ENCODE peak calls at places on chromosomes 13 and 19, in seven cellular contexts. P, I, Y, L, C, A and J are unnamed samples.

GRCh38 chr13:32175307-32175706 is 139.9 kb downstream of the ZAR1L start:
- DNase-seq in A (no peak), Y (no peak), P (no peak), I (no peak), L (no peak), C (no peak), J (no peak)

GRCh38 chr13:111114362-111115050 is 604 bp upstream of the ARHGEF7 start:
- DNase-seq in L (no peak), A (peak; percentile 79), P (peak; percentile 43), Y (peak; percentile 43), C (no peak), I (peak; percentile 55), J (peak; percentile 39)

GRCh38 chr19:33220115-33220514 is 5.5 kb downstream of the SLC7A10 start:
- DNase-seq in Y (no peak), P (no peak), C (no peak), I (no peak), L (no peak), A (no peak), J (no peak)

GRCh38 chr19:40592170-40592569 is 9.0 kb upstream of the LTBP4 start:
- DNase-seq in L (no peak), P (peak; percentile 78), C (peak; percentile 56), Y (no peak), A (no peak), I (no peak), J (no peak)

GRCh38 chr19:10419646-10420443 is 493 bp upstream of the PDE4A start:
- DNase-seq in L (no peak), P (peak; percentile 82), Y (no peak), A (no peak), I (no peak), C (no peak), J (no peak)

GRCh38 chr13:89490661-89491060 is 1819.5 kb downstream of the SLITRK5 start:
- DNase-seq in P (peak; percentile 62), I (no peak), A (no peak), C (no peak), L (no peak), Y (no peak), J (no peak)

GRCh38 chr13:113023217-113023597 is 54.2 kb downstream of the MCF2L start:
- DNase-seq in I (no peak), A (no peak), C (peak; percentile 81), Y (no peak), L (no peak), P (peak; percentile 21), J (no peak)

GRCh38 chr13:114099191-114099590 is 33.2 kb downstream of the RASA3 start:
- DNase-seq in I (peak; percentile 72), A (peak; percentile 81), Y (peak; percentile 64), P (peak; percentile 94), L (no peak), C (peak; percentile 64), J (peak; percentile 56)

GRCh38 chr13:41418751-41419150 is 38.6 kb upstream of the RGCC start:
- DNase-seq in L (no peak), Y (no peak), C (no peak), I (no peak), A (no peak), P (no peak), J (no peak)

GRCh38 chr19:17475541-17476115 is 5.3 kb downstream of the SLC27A1 start:
- DNase-seq in Y (no peak), I (no peak), C (peak; percentile 65), P (peak; percentile 75), A (peak; percentile 69), L (no peak), J (peak; percentile 69)

GRCh38 chr19:33302974-33303790 is 848 bp upstream of the CEBPA start:
- DNase-seq in Y (peak; percentile 51), I (peak; percentile 50), P (peak; percentile 57), A (peak; percentile 73), L (no peak), C (no peak), J (peak; percentile 72)

GRCh38 chr13:23609414-23610186 is 39.4 kb downstream of the TNFRSF19 start:
- DNase-seq in I (peak; percentile 57), Y (peak; percentile 51), L (no peak), C (no peak), P (peak; percentile 77), A (no peak), J (no peak)

GRCh38 chr13:40963927-40964326 is 55.2 kb downstream of the ELF1 start:
- DNase-seq in P (peak; percentile 62), C (peak; percentile 69), I (no peak), Y (no peak), L (no peak), A (no peak), J (no peak)

GRCh38 chr13:22789916-22790315 is 390.9 kb upstream of the SGCG start:
- DNase-seq in A (no peak), L (no peak), C (no peak), Y (no peak), I (no peak), P (no peak), J (no peak)

GRCh38 chr13:44575741-44576395 is at the start of gene TSC22D1:
- DNase-seq in I (peak; percentile 38), P (peak; percentile 66), Y (peak; percentile 52), L (peak; percentile 56), A (peak; percentile 72), C (no peak), J (peak; percentile 48)

GRCh38 chr19:18340237-18340989 is at the start of gene PGPEP1:
- DNase-seq in C (peak; percentile 46), L (peak; percentile 73), I (peak; percentile 52), A (peak; percentile 89), Y (peak; percentile 67), P (peak; percentile 55), J (peak; percentile 79)

GRCh38 chr13:51605698-51606097 is 21.4 kb downstream of the WDFY2 start:
- DNase-seq in C (no peak), Y (no peak), P (no peak), L (no peak), I (no peak), A (no peak), J (no peak)

GRCh38 chr13:94544922-94545321 is 51.0 kb downstream of the TGDS start:
- DNase-seq in Y (no peak), C (no peak), P (no peak), A (no peak), I (no peak), L (no peak), J (no peak)

DNA sequence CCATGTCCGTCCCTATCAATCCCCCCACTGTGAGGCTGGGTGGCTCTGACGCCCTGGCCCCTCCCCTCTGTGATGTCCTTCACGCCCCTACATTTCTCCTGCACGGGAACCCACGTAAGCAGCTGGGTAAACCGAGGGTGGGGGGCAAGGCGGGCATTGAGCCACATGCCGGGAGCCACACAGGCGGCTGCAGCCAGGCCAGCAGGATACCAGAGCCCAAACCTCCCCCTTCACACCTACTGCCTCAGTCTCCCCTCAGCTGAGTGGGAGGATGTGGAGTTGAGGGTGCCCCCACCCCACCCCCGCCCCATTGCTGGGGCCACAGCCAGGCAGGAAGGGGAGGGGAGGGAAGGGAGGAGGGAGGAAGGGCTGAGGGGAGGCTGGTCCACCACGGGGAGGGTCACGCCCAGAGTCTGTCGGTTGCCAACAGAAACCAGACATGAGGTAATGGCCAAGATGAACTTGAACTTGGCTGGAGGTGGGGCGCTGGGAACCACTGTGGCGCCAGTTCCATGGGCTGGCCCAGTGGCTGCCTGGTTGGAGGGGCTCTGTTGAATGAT is 20.9 kb downstream of the SMIM24 start:
- DNase-seq in A (peak; percentile 86), Y (peak; percentile 95), L (peak; percentile 24), C (no peak), I (peak; percentile 95), P (peak; percentile 97), J (peak; percentile 90)
- H3K4me3 ChIP-seq in A (peak overlapping the region; percentile 25), Y (no peak overlapping the region), L (no peak overlapping the region), C (no peak overlapping the region), I (no peak overlapping the region), P (no peak overlapping the region), J (no peak overlapping the region)

DNA sequence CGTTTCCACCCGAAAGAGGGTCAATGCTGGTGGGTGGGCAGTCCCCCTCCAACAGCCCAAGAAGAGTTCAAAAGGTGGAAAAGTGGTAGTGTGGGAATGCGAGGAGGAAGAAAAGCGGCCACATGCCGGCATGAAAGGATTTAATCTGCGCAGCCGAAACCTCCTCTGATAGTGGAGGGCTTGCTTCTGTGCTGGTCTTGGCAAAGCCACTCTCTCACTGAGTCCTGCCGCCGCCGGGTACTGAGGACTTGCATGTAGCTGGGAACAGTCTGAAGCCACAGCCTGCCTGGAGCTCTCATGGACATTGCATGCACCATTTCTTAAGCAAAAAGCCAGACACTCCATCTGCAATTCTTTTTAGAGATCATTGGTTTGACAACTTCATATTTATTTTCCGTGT is 136.2 kb upstream of the ZNF536 start:
- DNase-seq in Y (no peak), A (no peak), P (no peak), C (no peak), I (no peak), L (no peak), J (no peak)
- H3K27me3 ChIP-seq in Y (no peaks in the 10 kb centered on the region), A (peaks cover 11% of the 10 kb centered on the region), P (no peaks in the 10 kb centered on the region), C (peaks cover 72% of the 10 kb centered on the region), I (no peaks in the 10 kb centered on the region), L (no peaks in the 10 kb centered on the region), J (no peaks in the 10 kb centered on the region)

GRCh38 chr19:15115762-15116615 is 8.8 kb downstream of the SYDE1 start:
- DNase-seq in L (no peak), I (no peak), C (no peak), A (no peak), Y (no peak), P (no peak), J (no peak)

GRCh38 chr19:15113245-15114152 is 6.3 kb downstream of the SYDE1 start:
- DNase-seq in I (no peak), A (peak; percentile 68), L (no peak), P (no peak), C (no peak), Y (no peak), J (no peak)

GRCh38 chr19:15112385-15112784 is 5.2 kb downstream of the SYDE1 start:
- DNase-seq in C (peak; percentile 66), Y (no peak), L (no peak), I (no peak), P (no peak), A (no peak), J (no peak)

GRCh38 chr19:15115080-15115479 is 7.9 kb downstream of the SYDE1 start:
- DNase-seq in C (no peak), Y (peak; percentile 73), I (peak; percentile 67), L (peak; percentile 23), P (peak; percentile 47), A (peak; percentile 90), J (peak; percentile 39)

DNA sequence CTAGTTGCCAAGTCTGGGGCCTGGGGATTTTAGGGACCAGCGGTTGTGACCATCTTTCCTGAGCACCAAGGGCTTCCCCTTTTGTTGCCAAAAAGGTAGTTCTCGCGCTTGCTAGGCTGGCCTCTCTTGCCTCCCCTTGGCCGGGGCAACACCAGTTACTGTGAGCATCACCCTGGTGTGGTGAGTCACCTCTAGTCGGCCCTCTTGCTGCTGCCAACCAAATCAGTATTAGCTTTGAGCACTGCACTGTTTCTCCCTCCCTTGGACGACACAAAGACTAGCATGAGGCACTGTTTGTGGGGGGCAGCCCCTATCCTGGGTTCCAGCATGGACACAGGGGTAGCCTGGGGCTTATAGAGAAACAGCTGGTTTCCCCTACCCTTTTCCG is 6.9 kb downstream of the SYDE1 start:
- DNase-seq in P (peak; percentile 67), Y (peak; percentile 60), A (no peak), C (no peak), I (no peak), L (no peak), J (no peak)
- H3K4me3 ChIP-seq in P (no peak overlapping the region), Y (no peak overlapping the region), A (no peak overlapping the region), C (no peak overlapping the region), I (no peak overlapping the region), L (no peak overlapping the region), J (no peak overlapping the region)

DNA sequence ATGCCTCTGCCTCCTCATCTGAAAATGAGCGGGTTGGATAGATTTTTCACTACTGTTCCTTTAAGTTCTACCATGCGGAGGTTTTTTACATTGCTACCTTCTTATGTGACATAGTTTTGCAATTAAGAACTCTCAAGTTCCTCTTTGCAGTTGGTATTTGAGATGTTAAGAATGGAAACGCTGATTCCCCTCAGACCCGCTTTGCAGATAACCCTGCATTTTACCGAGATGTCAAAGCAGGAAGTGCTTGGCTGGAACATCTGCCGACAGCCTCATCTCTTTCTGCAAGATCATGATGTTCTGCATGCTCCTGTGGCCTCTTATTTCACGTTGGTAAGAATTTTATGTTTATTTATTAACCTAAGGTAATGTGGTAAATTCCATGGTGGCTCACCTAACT is 22.4 kb downstream of the PABPC3 start:
- DNase-seq in P (no peak), A (no peak), I (no peak), C (no peak), Y (no peak), L (no peak), J (no peak)
- H3K27me3 ChIP-seq in P (no peaks in the 10 kb centered on the region), A (no peaks in the 10 kb centered on the region), I (no peaks in the 10 kb centered on the region), C (no peaks in the 10 kb centered on the region), Y (no peaks in the 10 kb centered on the region), L (no peaks in the 10 kb centered on the region), J (no peaks in the 10 kb centered on the region)